ENCODE peak calls at places on chromosomes 1 and 21, in four cellular contexts. One of them, this sample, is unnamed.
A peak's percentile ranks its signal among the peaks of the same experiment; 100 is the strongest.

GRCh38 chr1:5502310-5503194 is 489.7 kb downstream of the NPHP4 start:
- DNase-seq in fibroblast of lung: peak; percentile 1
- DNase-seq in heart left ventricle: no peak
- DNase-seq in H1: no peak
- DNase-seq in this sample: no peak

GRCh38 chr1:80961464-80962190 is 839.1 kb upstream of the ADGRL2 start:
- DNase-seq in fibroblast of lung: peak; percentile 4
- DNase-seq in heart left ventricle: no peak
- DNase-seq in H1: no peak
- DNase-seq in this sample: no peak

GRCh38 chr1:16978139-16978538 is 2.3 kb downstream of the MFAP2 start:
- DNase-seq in fibroblast of lung: no peak
- DNase-seq in heart left ventricle: no peak
- DNase-seq in H1: no peak
- DNase-seq in this sample: no peak

GRCh38 chr1:185670187-185670627 is 64.0 kb upstream of the HMCN1 start:
- DNase-seq in fibroblast of lung: peak; percentile 45
- DNase-seq in heart left ventricle: peak; percentile 29
- DNase-seq in H1: no peak
- DNase-seq in this sample: no peak

GRCh38 chr1:24830680-24831272 is 85.5 kb downstream of the CLIC4 start:
- DNase-seq in fibroblast of lung: peak; percentile 61
- DNase-seq in heart left ventricle: no peak
- DNase-seq in H1: no peak
- DNase-seq in this sample: no peak

GRCh38 chr1:115980998-115981993 is 5.0 kb downstream of the SLC22A15 start:
- DNase-seq in fibroblast of lung: peak; percentile 28
- DNase-seq in heart left ventricle: no peak
- DNase-seq in H1: no peak
- DNase-seq in this sample: no peak

GRCh38 chr21:43827015-43827611 is 37.7 kb downstream of the RRP1 start:
- DNase-seq in fibroblast of lung: peak; percentile 58
- DNase-seq in heart left ventricle: peak; percentile 45
- DNase-seq in H1: no peak
- DNase-seq in this sample: no peak

GRCh38 chr1:66495490-66495889 is 38.5 kb upstream of the SGIP1 start:
- DNase-seq in fibroblast of lung: peak; percentile 28
- DNase-seq in heart left ventricle: no peak
- DNase-seq in H1: no peak
- DNase-seq in this sample: no peak

GRCh38 chr21:43603230-43603626 is 56.1 kb downstream of the HSF2BP start:
- DNase-seq in fibroblast of lung: no peak
- DNase-seq in heart left ventricle: peak; percentile 45
- DNase-seq in H1: no peak
- DNase-seq in this sample: no peak

GRCh38 chr1:44584167-44584566 is 90.1 kb downstream of the TMEM53 start:
- DNase-seq in fibroblast of lung: no peak
- DNase-seq in heart left ventricle: no peak
- DNase-seq in H1: no peak
- DNase-seq in this sample: no peak

GRCh38 chr1:76161451-76161850 is 86.9 kb downstream of the ST6GALNAC3 start:
- DNase-seq in fibroblast of lung: no peak
- DNase-seq in heart left ventricle: no peak
- DNase-seq in H1: no peak
- DNase-seq in this sample: no peak

GRCh38 chr1:53070621-53071020 is 8.6 kb downstream of the PODN start:
- DNase-seq in fibroblast of lung: no peak
- DNase-seq in heart left ventricle: peak; percentile 17
- DNase-seq in H1: no peak
- DNase-seq in this sample: peak; percentile 13

GRCh38 chr1:67863637-67864036 is 30.4 kb upstream of the GNG12 start:
- DNase-seq in fibroblast of lung: no peak
- DNase-seq in heart left ventricle: no peak
- DNase-seq in H1: no peak
- DNase-seq in this sample: no peak

GRCh38 chr1:15957221-15958090 is 18.4 kb downstream of the ZBTB17 start:
- DNase-seq in fibroblast of lung: no peak
- DNase-seq in heart left ventricle: no peak
- DNase-seq in H1: no peak
- DNase-seq in this sample: no peak

GRCh38 chr21:45996311-45997204 is 15.0 kb downstream of the COL6A1 start:
- DNase-seq in fibroblast of lung: no peak
- DNase-seq in heart left ventricle: peak; percentile 30
- DNase-seq in H1: no peak
- DNase-seq in this sample: peak; percentile 11

GRCh38 chr1:67479146-67479891 is 49.1 kb upstream of the SERBP1 start:
- DNase-seq in fibroblast of lung: peak; percentile 53
- DNase-seq in heart left ventricle: peak; percentile 30
- DNase-seq in H1: no peak
- DNase-seq in this sample: no peak

GRCh38 chr1:154751690-154752089 is 118.4 kb downstream of the KCNN3 start:
- DNase-seq in fibroblast of lung: peak; percentile 57
- DNase-seq in heart left ventricle: no peak
- DNase-seq in H1: no peak
- DNase-seq in this sample: no peak

GRCh38 chr1:21743476-21743875 is 39.5 kb downstream of the USP48 start:
- DNase-seq in fibroblast of lung: no peak
- DNase-seq in heart left ventricle: no peak
- DNase-seq in H1: no peak
- DNase-seq in this sample: no peak

GRCh38 chr21:42312626-42313104 is 2.5 kb downstream of the TFF3 start:
- DNase-seq in fibroblast of lung: no peak
- DNase-seq in heart left ventricle: no peak
- DNase-seq in H1: no peak
- DNase-seq in this sample: no peak

GRCh38 chr1:109874445-109874844 is 36.2 kb upstream of the CSF1 start:
- DNase-seq in fibroblast of lung: no peak
- DNase-seq in heart left ventricle: no peak
- DNase-seq in H1: no peak
- DNase-seq in this sample: no peak

GRCh38 chr1:145845144-145845513 is 301 bp upstream of the NUDT17 start:
- DNase-seq in fibroblast of lung: no peak
- DNase-seq in heart left ventricle: no peak
- DNase-seq in H1: no peak
- DNase-seq in this sample: no peak

GRCh38 chr1:203278087-203278884 is 27.0 kb upstream of the BTG2 start:
- DNase-seq in fibroblast of lung: peak; percentile 80
- DNase-seq in heart left ventricle: peak; percentile 99
- DNase-seq in H1: no peak
- DNase-seq in this sample: peak; percentile 97

GRCh38 chr21:39137248-39138186 is 45.7 kb downstream of the PSMG1 start:
- DNase-seq in fibroblast of lung: peak; percentile 48
- DNase-seq in heart left ventricle: no peak
- DNase-seq in H1: no peak
- DNase-seq in this sample: no peak

GRCh38 chr1:170666661-170667060 is 2.7 kb downstream of the PRRX1 start:
- DNase-seq in fibroblast of lung: no peak
- DNase-seq in heart left ventricle: no peak
- DNase-seq in H1: no peak
- DNase-seq in this sample: no peak

GRCh38 chr1:53552146-53552940 is 93.1 kb downstream of the DMRTB1 start:
- DNase-seq in fibroblast of lung: peak; percentile 55
- DNase-seq in heart left ventricle: peak; percentile 11
- DNase-seq in H1: peak; percentile 27
- DNase-seq in this sample: peak; percentile 1

GRCh38 chr21:43658769-43659135 is 536 bp downstream of the HSF2BP start:
- DNase-seq in fibroblast of lung: no peak
- DNase-seq in heart left ventricle: no peak
- DNase-seq in H1: no peak
- DNase-seq in this sample: peak; percentile 30

GRCh38 chr1:160446945-160447600 is 46.7 kb downstream of the VANGL2 start:
- DNase-seq in fibroblast of lung: no peak
- DNase-seq in heart left ventricle: no peak
- DNase-seq in H1: no peak
- DNase-seq in this sample: no peak

GRCh38 chr1:96968582-96969378 is 247.2 kb downstream of the PTBP2 start:
- DNase-seq in fibroblast of lung: no peak
- DNase-seq in heart left ventricle: no peak
- DNase-seq in H1: no peak
- DNase-seq in this sample: no peak

GRCh38 chr1:102879439-102879993 is 228.8 kb downstream of the COL11A1 start:
- DNase-seq in fibroblast of lung: peak; percentile 88
- DNase-seq in heart left ventricle: no peak
- DNase-seq in H1: no peak
- DNase-seq in this sample: no peak

GRCh38 chr1:51236548-51237312 is 657 bp downstream of the RNF11 start:
- DNase-seq in fibroblast of lung: peak; percentile 55
- DNase-seq in heart left ventricle: peak; percentile 47
- DNase-seq in H1: no peak
- DNase-seq in this sample: peak; percentile 32

GRCh38 chr1:23613191-23614126 is 54.2 kb upstream of the ID3 start:
- DNase-seq in fibroblast of lung: no peak
- DNase-seq in heart left ventricle: no peak
- DNase-seq in H1: no peak
- DNase-seq in this sample: no peak

GRCh38 chr21:45971487-45972352 is 9.8 kb upstream of the COL6A1 start:
- DNase-seq in fibroblast of lung: peak; percentile 56
- DNase-seq in heart left ventricle: peak; percentile 85
- DNase-seq in H1: no peak
- DNase-seq in this sample: peak; percentile 81

GRCh38 chr21:34887729-34888568 is 161.2 kb downstream of the RUNX1 start:
- DNase-seq in fibroblast of lung: peak; percentile 98
- DNase-seq in heart left ventricle: peak; percentile 88
- DNase-seq in H1: no peak
- DNase-seq in this sample: peak; percentile 55

GRCh38 chr1:12604114-12604874 is 13.7 kb downstream of the DHRS3 start:
- DNase-seq in fibroblast of lung: peak; percentile 100
- DNase-seq in heart left ventricle: peak; percentile 76
- DNase-seq in H1: no peak
- DNase-seq in this sample: peak; percentile 42

GRCh38 chr1:238823416-238823815 is 563.0 kb upstream of the CHRM3 start:
- DNase-seq in fibroblast of lung: no peak
- DNase-seq in heart left ventricle: no peak
- DNase-seq in H1: no peak
- DNase-seq in this sample: no peak
- H3K4me3 ChIP-seq in fibroblast of lung: no peak overlapping the region
- H3K4me3 ChIP-seq in heart left ventricle: no peak overlapping the region
- H3K4me3 ChIP-seq in H1: no peak overlapping the region
- H3K4me3 ChIP-seq in this sample: no peak overlapping the region

GRCh38 chr1:8352886-8353285 is 35.0 kb downstream of the SLC45A1 start:
- DNase-seq in fibroblast of lung: no peak
- DNase-seq in heart left ventricle: no peak
- DNase-seq in H1: no peak
- DNase-seq in this sample: no peak

GRCh38 chr1:8352471-8352845 is 34.5 kb downstream of the SLC45A1 start:
- DNase-seq in fibroblast of lung: no peak
- DNase-seq in heart left ventricle: no peak
- DNase-seq in H1: no peak
- DNase-seq in this sample: no peak

GRCh38 chr1:8353386-8353785 is 35.5 kb downstream of the SLC45A1 start:
- DNase-seq in fibroblast of lung: no peak
- DNase-seq in heart left ventricle: no peak
- DNase-seq in H1: no peak
- DNase-seq in this sample: no peak

GRCh38 chr1:8350914-8351684 is 33.2 kb downstream of the SLC45A1 start:
- DNase-seq in fibroblast of lung: no peak
- DNase-seq in heart left ventricle: no peak
- DNase-seq in H1: no peak
- DNase-seq in this sample: no peak

GRCh38 chr1:8351693-8352470 is 34.0 kb downstream of the SLC45A1 start:
- DNase-seq in fibroblast of lung: no peak
- DNase-seq in heart left ventricle: no peak
- DNase-seq in H1: no peak
- DNase-seq in this sample: no peak
- TF ChIP-seq CTCF in fibroblast of lung: peak; percentile 38
- TF ChIP-seq CTCF in heart left ventricle: peak; percentile 67
- TF ChIP-seq CTCF in H1: peak; percentile 85
- TF ChIP-seq CTCF in this sample: peak; percentile 66

GRCh38 chr21:32260130-32260529 is 18.7 kb downstream of the MIS18A start:
- DNase-seq in fibroblast of lung: no peak
- DNase-seq in heart left ventricle: no peak
- DNase-seq in H1: no peak
- DNase-seq in this sample: no peak
- H3K4me3 ChIP-seq in fibroblast of lung: no peak overlapping the region
- H3K4me3 ChIP-seq in heart left ventricle: no peak overlapping the region
- H3K4me3 ChIP-seq in H1: no peak overlapping the region
- H3K4me3 ChIP-seq in this sample: no peak overlapping the region

GRCh38 chr1:47786301-47786700 is 210.9 kb downstream of the TRABD2B start:
- DNase-seq in fibroblast of lung: no peak
- DNase-seq in heart left ventricle: no peak
- DNase-seq in H1: no peak
- DNase-seq in this sample: no peak

GRCh38 chr1:47785118-47785517 is 212.1 kb downstream of the TRABD2B start:
- DNase-seq in fibroblast of lung: no peak
- DNase-seq in heart left ventricle: no peak
- DNase-seq in H1: no peak
- DNase-seq in this sample: no peak

GRCh38 chr1:47787560-47787959 is 209.6 kb downstream of the TRABD2B start:
- DNase-seq in fibroblast of lung: no peak
- DNase-seq in heart left ventricle: no peak
- DNase-seq in H1: no peak
- DNase-seq in this sample: no peak

GRCh38 chr1:47784294-47784650 is 212.9 kb downstream of the TRABD2B start:
- DNase-seq in fibroblast of lung: no peak
- DNase-seq in heart left ventricle: no peak
- DNase-seq in H1: no peak
- DNase-seq in this sample: no peak

DNA sequence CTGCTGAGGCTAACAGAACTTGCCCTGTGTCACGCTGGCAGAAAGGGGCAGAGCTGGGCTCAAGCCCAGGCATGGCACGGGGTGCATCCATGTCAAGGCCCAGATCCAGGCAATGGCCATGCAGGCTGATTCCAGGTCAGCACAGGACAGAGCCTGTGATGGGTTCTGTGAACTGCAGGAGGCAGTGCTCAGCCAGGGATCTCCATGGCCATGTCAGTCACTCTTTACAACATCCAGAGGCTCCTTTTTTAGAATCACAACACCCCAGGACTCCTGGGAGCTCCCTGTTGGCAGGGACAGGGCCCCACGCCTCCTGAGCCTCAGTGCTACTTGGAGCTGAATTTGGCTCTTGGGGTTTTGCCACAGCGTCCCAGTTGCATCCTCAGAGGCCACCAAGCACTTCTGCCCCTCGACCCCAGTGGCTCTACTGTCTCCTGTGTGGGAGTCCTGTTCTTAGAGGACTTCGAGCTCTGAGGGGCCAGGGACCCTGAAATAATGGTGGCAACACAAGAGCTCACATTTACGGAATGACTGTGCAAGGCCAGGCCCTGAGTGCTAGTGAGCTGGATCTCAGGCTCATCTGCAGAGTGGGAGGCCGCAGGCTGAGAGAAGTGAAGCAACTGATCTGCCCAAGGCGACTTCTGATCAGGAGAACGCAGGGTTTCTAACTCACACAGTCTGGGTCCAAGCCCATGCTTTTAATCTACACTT is 211.5 kb downstream of the TRABD2B start:
- DNase-seq in fibroblast of lung: no peak
- DNase-seq in heart left ventricle: peak; percentile 44
- DNase-seq in H1: peak; percentile 10
- DNase-seq in this sample: no peak
- TF ChIP-seq CTCF in fibroblast of lung: no peak
- TF ChIP-seq CTCF in heart left ventricle: peak; percentile 45
- TF ChIP-seq CTCF in H1: peak; percentile 75
- TF ChIP-seq CTCF in this sample: peak; percentile 62

This sample was measured in left ventricle myocardium inferior.